ENCODE peak calls at places on chromosomes 12 and 14, in four cellular contexts. One of them, this sample, is unnamed.
A peak's percentile ranks its signal among the peaks of the same experiment; 100 is the strongest.

GRCh38 chr14:58805057-58805456 is 167.3 kb downstream of the DACT1 start:
- DNase-seq in C1 segment of cervical spinal cord: no peak
- DNase-seq in HEK293T: peak; percentile 31
- DNase-seq in stimulated activated CD8-positive, alpha-beta memory T cell treated with anti-CD3 and anti-CD28 coated beads, Interleukin-4, amount 100 ng/mL, for 1 hour: no peak
- DNase-seq in this sample: no peak

GRCh38 chr12:615620-616019 is 47.6 kb downstream of the NINJ2 start:
- DNase-seq in HEK293T: no peak
- DNase-seq in stimulated activated CD8-positive, alpha-beta memory T cell treated with anti-CD3 and anti-CD28 coated beads, Interleukin-4, amount 100 ng/mL, for 1 hour: no peak
- DNase-seq in C1 segment of cervical spinal cord: no peak
- DNase-seq in this sample: no peak

GRCh38 chr12:111406474-111407370 is 999 bp downstream of the SH2B3 start:
- DNase-seq in C1 segment of cervical spinal cord: peak; percentile 54
- DNase-seq in stimulated activated CD8-positive, alpha-beta memory T cell treated with anti-CD3 and anti-CD28 coated beads, Interleukin-4, amount 100 ng/mL, for 1 hour: no peak
- DNase-seq in HEK293T: no peak
- DNase-seq in this sample: peak; percentile 63

GRCh38 chr12:120466560-120467315 is 2.8 kb downstream of the SRSF9 start:
- DNase-seq in stimulated activated CD8-positive, alpha-beta memory T cell treated with anti-CD3 and anti-CD28 coated beads, Interleukin-4, amount 100 ng/mL, for 1 hour: no peak
- DNase-seq in C1 segment of cervical spinal cord: no peak
- DNase-seq in HEK293T: no peak
- DNase-seq in this sample: no peak

GRCh38 chr14:104855532-104856090 is 9.5 kb upstream of the CEP170B start:
- DNase-seq in stimulated activated CD8-positive, alpha-beta memory T cell treated with anti-CD3 and anti-CD28 coated beads, Interleukin-4, amount 100 ng/mL, for 1 hour: no peak
- DNase-seq in C1 segment of cervical spinal cord: no peak
- DNase-seq in HEK293T: no peak
- DNase-seq in this sample: no peak

GRCh38 chr14:52769889-52770288 is 21.5 kb downstream of the GNPNAT1 start:
- DNase-seq in HEK293T: no peak
- DNase-seq in stimulated activated CD8-positive, alpha-beta memory T cell treated with anti-CD3 and anti-CD28 coated beads, Interleukin-4, amount 100 ng/mL, for 1 hour: no peak
- DNase-seq in C1 segment of cervical spinal cord: no peak
- DNase-seq in this sample: no peak

GRCh38 chr14:30903285-30904124 is 29.1 kb downstream of the COCH start:
- DNase-seq in C1 segment of cervical spinal cord: no peak
- DNase-seq in stimulated activated CD8-positive, alpha-beta memory T cell treated with anti-CD3 and anti-CD28 coated beads, Interleukin-4, amount 100 ng/mL, for 1 hour: no peak
- DNase-seq in HEK293T: no peak
- DNase-seq in this sample: no peak

GRCh38 chr12:116266631-116267349 is 10.7 kb downstream of the MED13L start:
- DNase-seq in HEK293T: no peak
- DNase-seq in C1 segment of cervical spinal cord: no peak
- DNase-seq in stimulated activated CD8-positive, alpha-beta memory T cell treated with anti-CD3 and anti-CD28 coated beads, Interleukin-4, amount 100 ng/mL, for 1 hour: no peak
- DNase-seq in this sample: no peak

GRCh38 chr14:94376976-94377865 is 11.2 kb downstream of the SERPINA1 start:
- DNase-seq in HEK293T: no peak
- DNase-seq in stimulated activated CD8-positive, alpha-beta memory T cell treated with anti-CD3 and anti-CD28 coated beads, Interleukin-4, amount 100 ng/mL, for 1 hour: no peak
- DNase-seq in C1 segment of cervical spinal cord: no peak
- DNase-seq in this sample: no peak

GRCh38 chr12:104513681-104514080 is 56.9 kb downstream of the CHST11 start:
- DNase-seq in HEK293T: no peak
- DNase-seq in stimulated activated CD8-positive, alpha-beta memory T cell treated with anti-CD3 and anti-CD28 coated beads, Interleukin-4, amount 100 ng/mL, for 1 hour: no peak
- DNase-seq in C1 segment of cervical spinal cord: no peak
- DNase-seq in this sample: no peak

GRCh38 chr12:77324763-77325468 is 259.5 kb upstream of the E2F7 start:
- DNase-seq in HEK293T: peak; percentile 86
- DNase-seq in C1 segment of cervical spinal cord: peak; percentile 66
- DNase-seq in stimulated activated CD8-positive, alpha-beta memory T cell treated with anti-CD3 and anti-CD28 coated beads, Interleukin-4, amount 100 ng/mL, for 1 hour: no peak
- DNase-seq in this sample: no peak

GRCh38 chr12:108309674-108310312 is 29.3 kb downstream of the CMKLR1 start:
- DNase-seq in C1 segment of cervical spinal cord: no peak
- DNase-seq in stimulated activated CD8-positive, alpha-beta memory T cell treated with anti-CD3 and anti-CD28 coated beads, Interleukin-4, amount 100 ng/mL, for 1 hour: no peak
- DNase-seq in HEK293T: no peak
- DNase-seq in this sample: no peak

GRCh38 chr14:32078794-32079663 is 1.9 kb downstream of the ARHGAP5 start:
- DNase-seq in stimulated activated CD8-positive, alpha-beta memory T cell treated with anti-CD3 and anti-CD28 coated beads, Interleukin-4, amount 100 ng/mL, for 1 hour: no peak
- DNase-seq in HEK293T: no peak
- DNase-seq in C1 segment of cervical spinal cord: no peak
- DNase-seq in this sample: no peak

GRCh38 chr12:107243316-107243715 is 150.0 kb upstream of the CRY1 start:
- DNase-seq in stimulated activated CD8-positive, alpha-beta memory T cell treated with anti-CD3 and anti-CD28 coated beads, Interleukin-4, amount 100 ng/mL, for 1 hour: no peak
- DNase-seq in C1 segment of cervical spinal cord: no peak
- DNase-seq in HEK293T: no peak
- DNase-seq in this sample: no peak

GRCh38 chr14:75242546-75243273 is 35.9 kb upstream of the FOS start:
- DNase-seq in C1 segment of cervical spinal cord: no peak
- DNase-seq in HEK293T: no peak
- DNase-seq in stimulated activated CD8-positive, alpha-beta memory T cell treated with anti-CD3 and anti-CD28 coated beads, Interleukin-4, amount 100 ng/mL, for 1 hour: no peak
- DNase-seq in this sample: no peak

GRCh38 chr14:61437383-61437782 is 116.0 kb downstream of the PRKCH start:
- DNase-seq in HEK293T: no peak
- DNase-seq in stimulated activated CD8-positive, alpha-beta memory T cell treated with anti-CD3 and anti-CD28 coated beads, Interleukin-4, amount 100 ng/mL, for 1 hour: no peak
- DNase-seq in C1 segment of cervical spinal cord: no peak
- DNase-seq in this sample: no peak

GRCh38 chr12:103583008-103583407 is 4.1 kb upstream of the STAB2 start:
- DNase-seq in HEK293T: no peak
- DNase-seq in C1 segment of cervical spinal cord: no peak
- DNase-seq in stimulated activated CD8-positive, alpha-beta memory T cell treated with anti-CD3 and anti-CD28 coated beads, Interleukin-4, amount 100 ng/mL, for 1 hour: no peak
- DNase-seq in this sample: no peak

GRCh38 chr12:1528791-1529190 is 65.6 kb downstream of the FBXL14 start:
- DNase-seq in stimulated activated CD8-positive, alpha-beta memory T cell treated with anti-CD3 and anti-CD28 coated beads, Interleukin-4, amount 100 ng/mL, for 1 hour: no peak
- DNase-seq in HEK293T: no peak
- DNase-seq in C1 segment of cervical spinal cord: no peak
- DNase-seq in this sample: no peak

GRCh38 chr12:106415134-106415533 is 57.6 kb downstream of the POLR3B start:
- DNase-seq in C1 segment of cervical spinal cord: no peak
- DNase-seq in stimulated activated CD8-positive, alpha-beta memory T cell treated with anti-CD3 and anti-CD28 coated beads, Interleukin-4, amount 100 ng/mL, for 1 hour: no peak
- DNase-seq in HEK293T: no peak
- DNase-seq in this sample: no peak

GRCh38 chr12:101891462-101891971 is 14.1 kb downstream of the DRAM1 start:
- DNase-seq in C1 segment of cervical spinal cord: no peak
- DNase-seq in HEK293T: no peak
- DNase-seq in stimulated activated CD8-positive, alpha-beta memory T cell treated with anti-CD3 and anti-CD28 coated beads, Interleukin-4, amount 100 ng/mL, for 1 hour: no peak
- DNase-seq in this sample: no peak

GRCh38 chr12:109878247-109878625 is 2.1 kb downstream of the GLTP start:
- DNase-seq in stimulated activated CD8-positive, alpha-beta memory T cell treated with anti-CD3 and anti-CD28 coated beads, Interleukin-4, amount 100 ng/mL, for 1 hour: no peak
- DNase-seq in C1 segment of cervical spinal cord: no peak
- DNase-seq in HEK293T: no peak
- DNase-seq in this sample: no peak

GRCh38 chr12:109621271-109621671 is 47.7 kb downstream of the MVK start:
- DNase-seq in HEK293T: no peak
- DNase-seq in C1 segment of cervical spinal cord: no peak
- DNase-seq in stimulated activated CD8-positive, alpha-beta memory T cell treated with anti-CD3 and anti-CD28 coated beads, Interleukin-4, amount 100 ng/mL, for 1 hour: no peak
- DNase-seq in this sample: no peak

GRCh38 chr12:54404061-54405004 is 14.7 kb downstream of the ITGA5 start:
- DNase-seq in HEK293T: peak; percentile 70
- DNase-seq in C1 segment of cervical spinal cord: no peak
- DNase-seq in stimulated activated CD8-positive, alpha-beta memory T cell treated with anti-CD3 and anti-CD28 coated beads, Interleukin-4, amount 100 ng/mL, for 1 hour: peak; percentile 51
- DNase-seq in this sample: peak; percentile 50

GRCh38 chr14:73644531-73645247 is at the start of gene DNAL1:
- DNase-seq in HEK293T: peak; percentile 97
- DNase-seq in C1 segment of cervical spinal cord: peak; percentile 90
- DNase-seq in stimulated activated CD8-positive, alpha-beta memory T cell treated with anti-CD3 and anti-CD28 coated beads, Interleukin-4, amount 100 ng/mL, for 1 hour: peak; percentile 77
- DNase-seq in this sample: peak; percentile 85

GRCh38 chr14:50357124-50357523 is 39.6 kb downstream of the CDKL1 start:
- DNase-seq in stimulated activated CD8-positive, alpha-beta memory T cell treated with anti-CD3 and anti-CD28 coated beads, Interleukin-4, amount 100 ng/mL, for 1 hour: no peak
- DNase-seq in C1 segment of cervical spinal cord: no peak
- DNase-seq in HEK293T: no peak
- DNase-seq in this sample: no peak

GRCh38 chr12:46377678-46378077 is 5.1 kb upstream of the SLC38A2 start:
- DNase-seq in C1 segment of cervical spinal cord: no peak
- DNase-seq in HEK293T: no peak
- DNase-seq in stimulated activated CD8-positive, alpha-beta memory T cell treated with anti-CD3 and anti-CD28 coated beads, Interleukin-4, amount 100 ng/mL, for 1 hour: no peak
- DNase-seq in this sample: no peak

GRCh38 chr12:1665366-1665765 is 25.5 kb upstream of the ADIPOR2 start:
- DNase-seq in C1 segment of cervical spinal cord: no peak
- DNase-seq in HEK293T: no peak
- DNase-seq in stimulated activated CD8-positive, alpha-beta memory T cell treated with anti-CD3 and anti-CD28 coated beads, Interleukin-4, amount 100 ng/mL, for 1 hour: no peak
- DNase-seq in this sample: no peak

GRCh38 chr14:52279405-52279804 is 11.9 kb downstream of the PTGDR start:
- DNase-seq in HEK293T: no peak
- DNase-seq in C1 segment of cervical spinal cord: no peak
- DNase-seq in stimulated activated CD8-positive, alpha-beta memory T cell treated with anti-CD3 and anti-CD28 coated beads, Interleukin-4, amount 100 ng/mL, for 1 hour: no peak
- DNase-seq in this sample: no peak

This sample was measured in effector memory CD4-positive, alpha-beta T cell.